ENCODE peak calls at places on chromosome 10, in six cellular contexts. F, X, R, G, N and O are unnamed samples.

GRCh38 chr10:113704637-113705343 is 25.1 kb downstream of the CASP7 start:
- DNase-seq in F (no peak), X (no peak), R (peak), G (no peak), N (no peak), O (no peak)

GRCh38 chr10:46536171-46536570 is 20.3 kb downstream of the GPRIN2 start:
- DNase-seq in F (no peak), X (no peak), R (no peak), G (peak), N (no peak), O (no peak)

GRCh38 chr10:75663947-75664664 is 232.7 kb downstream of the LRMDA start:
- DNase-seq in F (peak), X (no peak), R (no peak), G (no peak), N (no peak), O (no peak)

GRCh38 chr10:132915411-132915810 is 27.0 kb downstream of the CFAP46 start:
- DNase-seq in F (no peak), X (no peak), R (no peak), G (peak), N (no peak), O (no peak)

GRCh38 chr10:385571-386300 is 250.5 kb downstream of the ZMYND11 start:
- DNase-seq in F (no peak), X (no peak), R (no peak), G (no peak), N (no peak), O (no peak)

GRCh38 chr10:47440207-47440606 is 43.7 kb downstream of the ANXA8 start:
- DNase-seq in F (no peak), X (no peak), R (no peak), G (no peak), N (no peak), O (no peak)

GRCh38 chr10:74213571-74214162 is 62.6 kb downstream of the ADK start:
- DNase-seq in F (no peak), X (no peak), R (peak), G (no peak), N (no peak), O (no peak)

GRCh38 chr10:71638087-71638576 is 81.4 kb downstream of the C10orf105 start:
- DNase-seq in F (no peak), X (no peak), R (no peak), G (no peak), N (no peak), O (no peak)

GRCh38 chr10:125797999-125798662 is 22.5 kb upstream of the MMP21 start:
- DNase-seq in F (no peak), X (no peak), R (no peak), G (no peak), N (no peak), O (no peak)

GRCh38 chr10:16716051-16716450 is 101.2 kb downstream of the RSU1 start:
- DNase-seq in F (no peak), X (no peak), R (no peak), G (no peak), N (no peak), O (no peak)

GRCh38 chr10:26391701-26392695 is 46.1 kb upstream of the APBB1IP start:
- DNase-seq in F (no peak), X (no peak), R (no peak), G (no peak), N (no peak), O (no peak)

GRCh38 chr10:26468691-26469090 is 30.6 kb downstream of the APBB1IP start:
- DNase-seq in F (no peak), X (no peak), R (no peak), G (no peak), N (no peak), O (no peak)

GRCh38 chr10:5894458-5894857 is 4.4 kb downstream of the FBH1 start:
- DNase-seq in F (no peak), X (no peak), R (no peak), G (no peak), N (no peak), O (no peak)

GRCh38 chr10:43284341-43284910 is 17.6 kb upstream of the RASGEF1A start:
- DNase-seq in F (no peak), X (no peak), R (no peak), G (no peak), N (no peak), O (no peak)

GRCh38 chr10:56346845-56347415 is 14.1 kb downstream of the ZWINT start:
- DNase-seq in F (no peak), X (no peak), R (no peak), G (no peak), N (no peak), O (no peak)

GRCh38 chr10:122018951-122019413 is 30.0 kb downstream of the TACC2 start:
- DNase-seq in F (no peak), X (no peak), R (no peak), G (no peak), N (no peak), O (no peak)

GRCh38 chr10:11527700-11528255 is 83.7 kb downstream of the USP6NL start:
- DNase-seq in F (no peak), X (no peak), R (no peak), G (no peak), N (no peak), O (no peak)

GRCh38 chr10:3400368-3400767 is 227.8 kb upstream of the PITRM1 start:
- DNase-seq in F (no peak), X (no peak), R (no peak), G (no peak), N (no peak), O (no peak)

GRCh38 chr10:137606-138005 is 2.4 kb downstream of the ZMYND11 start:
- DNase-seq in F (no peak), X (no peak), R (no peak), G (no peak), N (no peak), O (no peak)

GRCh38 chr10:117541909-117542705 is 439 bp upstream of the EMX2 start:
- DNase-seq in F (peak), X (no peak), R (no peak), G (peak), N (peak), O (no peak)

GRCh38 chr10:97463363-97464132 is 17.6 kb downstream of the ZDHHC16 start:
- DNase-seq in F (peak), X (peak), R (peak), G (peak), N (no peak), O (no peak)

GRCh38 chr10:123275183-123275549 is 121.0 kb downstream of the BUB3 start:
- DNase-seq in F (no peak), X (no peak), R (no peak), G (no peak), N (no peak), O (no peak)

GRCh38 chr10:123284022-123284421 is 129.8 kb downstream of the BUB3 start:
- DNase-seq in F (no peak), X (no peak), R (no peak), G (no peak), N (no peak), O (no peak)

GRCh38 chr10:123274513-123275182 is 120.4 kb downstream of the BUB3 start:
- DNase-seq in F (no peak), X (no peak), R (no peak), G (no peak), N (no peak), O (no peak)

DNA sequence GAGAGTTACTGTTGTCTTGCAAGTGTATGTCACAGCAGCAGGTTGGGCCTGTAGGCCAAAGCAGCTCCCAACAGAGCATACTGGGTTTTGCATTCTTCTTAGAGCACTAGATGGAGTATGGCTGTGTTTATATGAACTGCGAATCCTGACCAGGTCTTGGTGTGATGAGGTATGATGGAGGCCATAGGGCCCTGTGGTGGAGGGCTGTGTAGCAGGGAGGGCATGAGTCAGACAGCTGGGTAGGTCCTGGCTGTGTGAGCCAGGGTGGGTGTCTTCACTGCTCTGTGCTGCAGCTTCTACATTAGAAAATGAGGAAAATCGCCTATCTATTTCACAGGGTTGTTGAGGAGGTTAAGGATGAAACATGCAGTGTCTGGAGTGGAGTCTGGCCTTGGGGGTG is 124.2 kb downstream of the BUB3 start:
- DNase-seq in F (no peak), X (no peak), R (no peak), G (no peak), N (no peak), O (no peak)
- H3K27ac ChIP-seq in F (no peak), X (no peak), R (no peak), G (no peak), N (no peak), O (no peak)

GRCh38 chr10:18658301-18658991 is 785 bp upstream of the ARL5B start:
- DNase-seq in F (no peak), X (peak), R (peak), G (peak), N (peak), O (no peak)

GRCh38 chr10:18665079-18665478 is 5.8 kb downstream of the ARL5B start:
- DNase-seq in F (no peak), X (no peak), R (no peak), G (no peak), N (no peak), O (no peak)

GRCh38 chr10:18660816-18661431 is 1.7 kb downstream of the ARL5B start:
- DNase-seq in F (no peak), X (no peak), R (no peak), G (no peak), N (no peak), O (no peak)

GRCh38 chr10:18658992-18659783 is at the start of gene ARL5B:
- DNase-seq in F (peak), X (peak), R (peak), G (peak), N (peak), O (peak)

DNA sequence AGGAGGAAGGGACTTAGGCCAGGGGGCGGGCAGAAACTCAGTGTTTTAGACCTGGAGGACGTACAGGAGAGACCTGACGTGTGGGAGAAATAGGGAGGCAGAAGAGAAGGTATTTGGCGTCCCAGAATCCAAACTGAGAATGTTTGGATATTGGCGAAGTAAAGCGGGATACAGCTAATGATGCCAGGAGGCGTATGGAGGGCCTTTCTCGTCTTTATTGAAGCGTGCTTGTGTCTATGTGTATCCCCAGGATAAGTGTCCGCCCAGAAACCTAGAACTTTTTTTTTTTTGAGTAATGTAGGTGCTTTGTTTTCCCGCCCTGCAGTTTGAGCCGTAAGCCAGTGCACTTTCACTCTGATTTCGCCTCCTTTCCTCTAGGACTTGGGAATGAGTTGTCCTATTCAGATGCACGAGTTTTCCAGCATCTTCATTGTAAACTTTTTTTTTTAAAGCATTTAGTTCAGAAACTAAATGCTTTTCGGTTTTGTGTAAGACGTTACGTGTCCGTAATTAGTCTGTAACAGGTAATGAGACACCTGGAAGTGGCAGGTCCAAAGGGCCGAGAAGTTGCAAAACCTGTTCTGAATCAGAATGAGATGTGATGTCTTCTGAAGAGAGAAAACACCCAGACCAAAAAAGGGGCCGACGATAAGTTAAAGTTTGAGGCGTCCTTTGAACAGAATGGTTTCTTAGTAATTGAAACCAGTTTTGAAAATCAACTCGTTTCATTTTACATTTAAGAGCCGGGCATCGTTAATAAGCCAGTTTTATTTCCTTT is 742 bp downstream of the ARL5B start:
- DNase-seq in F (no peak), X (peak), R (no peak), G (no peak), N (no peak), O (no peak)
- TF ChIP-seq POLR2A in F (no peak), X (no peak), R (no peak), G (no peak), N (no peak), O (no peak)

GRCh38 chr10:124237282-124237975 is 144.0 kb upstream of the CHST15 start:
- DNase-seq in F (no peak), X (no peak), R (no peak), G (no peak), N (no peak), O (no peak)

GRCh38 chr10:124240721-124241350 is 147.4 kb upstream of the CHST15 start:
- DNase-seq in F (no peak), X (no peak), R (no peak), G (peak), N (no peak), O (no peak)

GRCh38 chr10:124239666-124240065 is 146.3 kb upstream of the CHST15 start:
- DNase-seq in F (no peak), X (no peak), R (no peak), G (peak), N (no peak), O (no peak)

GRCh38 chr10:124238367-124238766 is 145.0 kb upstream of the CHST15 start:
- DNase-seq in F (no peak), X (no peak), R (no peak), G (peak), N (no peak), O (no peak)

GRCh38 chr10:124239134-124239533 is 145.7 kb upstream of the CHST15 start:
- DNase-seq in F (no peak), X (no peak), R (no peak), G (peak), N (no peak), O (no peak)
- H3K4me3 ChIP-seq in F (no peak), X (no peak), R (no peak), G (no peak), N (no peak), O (no peak)

DNA sequence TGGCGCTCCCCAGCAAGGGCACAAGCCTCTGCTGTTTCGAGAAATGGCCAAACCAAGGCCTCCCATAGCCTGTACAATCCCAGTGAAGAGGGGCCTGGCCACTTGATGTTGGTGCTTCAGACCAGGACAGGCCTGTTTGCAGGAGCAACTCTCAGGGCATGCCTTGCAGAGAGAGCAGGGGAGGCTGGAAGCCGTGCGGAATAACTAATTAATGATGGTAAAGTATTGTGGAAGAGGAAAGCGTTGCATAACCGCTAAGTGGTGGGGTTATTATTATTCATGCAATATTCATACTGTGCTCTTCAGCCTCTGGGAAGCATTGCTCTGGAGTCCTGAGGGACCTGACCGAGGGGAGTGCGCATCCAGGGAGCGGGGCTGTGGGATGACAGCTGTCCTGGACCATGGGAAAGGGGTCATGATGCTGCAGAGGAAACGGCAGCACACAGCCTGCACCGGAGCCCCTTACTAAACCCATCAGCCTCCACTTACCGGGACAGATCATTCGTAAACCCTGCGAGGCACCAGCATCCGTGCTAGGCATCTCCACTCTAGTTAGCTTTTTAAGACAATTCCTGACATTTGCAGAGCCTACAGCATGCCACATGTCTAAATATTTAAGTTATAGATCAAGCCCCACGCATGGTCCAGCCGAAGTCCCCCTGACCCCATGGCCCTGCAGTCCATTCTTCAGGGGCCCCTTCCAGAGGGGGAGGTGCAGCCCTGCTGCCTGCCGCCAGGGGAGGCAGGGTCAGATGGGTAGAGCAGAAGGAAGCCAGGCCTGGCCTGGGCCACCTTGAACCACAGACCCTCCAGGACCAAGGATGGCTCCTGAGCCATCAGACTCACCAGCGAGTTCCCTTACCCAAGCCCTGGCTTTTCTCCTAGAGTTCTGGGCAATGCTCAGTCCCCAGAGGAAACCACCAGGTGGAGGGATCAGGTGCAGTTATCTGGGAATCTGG is 11.6 kb downstream of the TMEM273 start:
- DNase-seq in F (no peak), X (no peak), R (no peak), G (no peak), N (no peak), O (no peak)
- H3K27ac ChIP-seq in F (peak), X (peak), R (no peak), G (peak), N (no peak), O (peak)

GRCh38 chr10:33005322-33006282 is 47.6 kb upstream of the ITGB1 start:
- DNase-seq in F (peak), X (no peak), R (peak), G (peak), N (peak), O (no peak)
- TF ChIP-seq POLR2A in F (peak), X (no peak), R (no peak), G (no peak), N (peak), O (no peak)

DNA sequence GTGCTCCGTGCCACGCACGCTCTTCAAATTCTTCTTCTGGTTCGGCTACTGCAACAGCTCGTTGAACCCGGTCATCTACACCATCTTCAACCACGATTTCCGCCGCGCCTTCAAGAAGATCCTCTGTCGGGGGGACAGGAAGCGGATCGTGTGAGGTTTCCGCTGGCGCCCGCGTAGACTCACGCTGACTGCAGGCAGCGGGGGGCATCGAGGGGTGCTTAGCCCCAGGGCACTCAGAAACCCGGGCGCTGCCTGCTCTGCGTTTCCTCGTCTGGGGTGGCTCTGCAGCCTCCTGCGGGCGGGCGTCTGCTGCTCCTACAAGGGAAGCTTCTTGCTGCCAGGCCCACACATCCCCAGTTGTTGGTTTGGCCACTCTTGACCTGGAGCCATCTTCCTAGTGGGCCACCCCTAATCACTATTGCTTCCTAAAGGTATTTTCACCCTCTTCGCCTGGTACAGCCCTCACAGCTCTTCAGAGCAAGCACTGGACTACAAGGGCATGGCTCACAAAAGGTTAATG is 2.5 kb downstream of the ADRA2A start:
- DNase-seq in F (no peak), X (no peak), R (no peak), G (no peak), N (no peak), O (no peak)
- H3K4me3 ChIP-seq in F (no peak), X (no peak), R (no peak), G (peak), N (no peak), O (peak)

GRCh38 chr10:50618624-50619023 is 5.1 kb downstream of the SGMS1 start:
- DNase-seq in F (no peak), X (no peak), R (no peak), G (no peak), N (no peak), O (no peak)

GRCh38 chr10:50619171-50619570 is 4.6 kb downstream of the SGMS1 start:
- DNase-seq in F (no peak), X (no peak), R (no peak), G (no peak), N (no peak), O (no peak)

GRCh38 chr10:50620899-50621298 is 2.9 kb downstream of the SGMS1 start:
- DNase-seq in F (no peak), X (no peak), R (no peak), G (no peak), N (no peak), O (no peak)

GRCh38 chr10:50621981-50622496 is 1.7 kb downstream of the SGMS1 start:
- DNase-seq in F (peak), X (peak), R (peak), G (peak), N (peak), O (peak)

DNA sequence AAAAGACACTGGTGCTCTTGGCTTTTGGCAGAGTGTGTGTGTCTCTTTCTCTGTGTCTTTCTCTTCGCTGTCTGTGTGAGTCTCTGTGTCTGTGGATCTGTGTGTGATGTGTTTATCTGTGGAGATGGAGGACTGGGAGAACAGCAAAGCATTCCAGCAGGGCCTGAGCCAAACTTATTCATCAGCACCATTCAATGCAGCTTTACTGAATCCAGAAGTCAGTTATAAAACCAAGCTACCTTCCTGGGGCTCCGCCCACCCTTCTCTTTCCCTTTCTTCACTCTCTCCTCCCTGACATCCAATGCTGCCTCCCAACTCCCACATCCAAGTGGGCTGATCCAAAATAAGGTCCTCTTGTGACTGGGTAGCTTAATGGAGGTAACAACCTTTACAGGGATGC is 3.9 kb downstream of the SGMS1 start:
- DNase-seq in F (no peak), X (no peak), R (no peak), G (no peak), N (no peak), O (no peak)
- H3K27ac ChIP-seq in F (no peak), X (no peak), R (no peak), G (no peak), N (no peak), O (peak)